ENCODE peak calls at places on chromosomes 16 and 17, in six cellular contexts. Z is neural progenitor cell, X is IMR-90, N is coronary artery, W is transverse colon, L is HCT116. J is an unnamed sample.

GRCh38 chr17:9935408-9935807 is 30.3 kb upstream of the RCVRN start:
- DNase-seq in L (no peak), N (no peak), X (no peak), W (no peak), Z (no peak), J (no peak)

GRCh38 chr17:81044764-81045589 is 10.0 kb downstream of the BAIAP2 start:
- DNase-seq in Z (no peak), L (no peak), N (no peak), W (peak; percentile 76), X (peak; percentile 79), J (no peak)

GRCh38 chr17:5555254-5555653 is 29.1 kb downstream of the NLRP1 start:
- DNase-seq in Z (no peak), W (no peak), N (peak; percentile 41), L (no peak), X (peak; percentile 83), J (peak; percentile 33)

GRCh38 chr16:28069921-28070794 is 6.6 kb upstream of the GSG1L start:
- DNase-seq in L (no peak), X (no peak), N (no peak), Z (no peak), W (no peak), J (no peak)

GRCh38 chr17:46822388-46822921 is 4.0 kb upstream of the WNT3 start:
- DNase-seq in W (peak; percentile 14), X (no peak), Z (no peak), L (peak; percentile 12), N (no peak), J (no peak)

GRCh38 chr16:74462361-74462760 is 41.1 kb upstream of the CLEC18B start:
- DNase-seq in N (no peak), X (no peak), Z (no peak), W (no peak), L (no peak), J (no peak)

GRCh38 chr16:49050607-49051006 is 231.0 kb downstream of the CBLN1 start:
- DNase-seq in N (no peak), X (no peak), L (no peak), W (no peak), Z (no peak), J (no peak)

GRCh38 chr16:7561908-7562405 is 229.3 kb downstream of the RBFOX1 start:
- DNase-seq in W (no peak), Z (no peak), L (no peak), X (no peak), N (no peak), J (no peak)

GRCh38 chr17:9105068-9105868 is 84.0 kb downstream of the NTN1 start:
- DNase-seq in X (no peak), N (no peak), W (no peak), Z (no peak), L (no peak), J (no peak)

GRCh38 chr17:77126519-77126918 is 14.2 kb upstream of the SEC14L1 start:
- DNase-seq in X (no peak), Z (no peak), W (peak; percentile 44), N (no peak), L (no peak), J (no peak)

GRCh38 chr17:63370696-63371095 is 75.4 kb downstream of the CYB561 start:
- DNase-seq in X (no peak), L (no peak), W (no peak), N (no peak), Z (no peak), J (no peak)

GRCh38 chr16:53988136-53988535 is 284.2 kb downstream of the FTO start:
- DNase-seq in N (no peak), L (no peak), W (no peak), X (no peak), Z (no peak), J (no peak)

GRCh38 chr16:66976746-66977145 is 11.6 kb upstream of the CES4A start:
- DNase-seq in X (no peak), L (no peak), N (no peak), W (peak; percentile 41), Z (peak; percentile 13), J (no peak)

GRCh38 chr16:23296994-23297393 is 5.1 kb upstream of the SCNN1B start:
- DNase-seq in X (no peak), Z (peak; percentile 16), L (peak; percentile 31), N (no peak), W (peak; percentile 46), J (no peak)

GRCh38 chr17:16197276-16197675 is 18.1 kb downstream of the NCOR1 start:
- DNase-seq in X (peak; percentile 39), Z (no peak), W (no peak), L (no peak), N (no peak), J (no peak)

GRCh38 chr17:13495423-13495822 is 106.3 kb downstream of the HS3ST3A1 start:
- DNase-seq in N (no peak), Z (no peak), X (no peak), W (no peak), L (no peak), J (no peak)

GRCh38 chr16:4231367-4231766 is 10.5 kb downstream of the SRL start:
- DNase-seq in Z (no peak), X (no peak), N (no peak), L (no peak), W (no peak), J (no peak)

GRCh38 chr16:4239020-4239419 is 2.9 kb downstream of the SRL start:
- DNase-seq in Z (no peak), L (no peak), X (no peak), W (no peak), N (no peak), J (no peak)

GRCh38 chr16:4231886-4232285 is 10.0 kb downstream of the SRL start:
- DNase-seq in W (no peak), Z (no peak), L (no peak), N (no peak), X (no peak), J (no peak)

GRCh38 chr16:4232541-4233386 is 9.1 kb downstream of the SRL start:
- DNase-seq in N (no peak), Z (no peak), W (no peak), L (no peak), X (no peak), J (no peak)

DNA sequence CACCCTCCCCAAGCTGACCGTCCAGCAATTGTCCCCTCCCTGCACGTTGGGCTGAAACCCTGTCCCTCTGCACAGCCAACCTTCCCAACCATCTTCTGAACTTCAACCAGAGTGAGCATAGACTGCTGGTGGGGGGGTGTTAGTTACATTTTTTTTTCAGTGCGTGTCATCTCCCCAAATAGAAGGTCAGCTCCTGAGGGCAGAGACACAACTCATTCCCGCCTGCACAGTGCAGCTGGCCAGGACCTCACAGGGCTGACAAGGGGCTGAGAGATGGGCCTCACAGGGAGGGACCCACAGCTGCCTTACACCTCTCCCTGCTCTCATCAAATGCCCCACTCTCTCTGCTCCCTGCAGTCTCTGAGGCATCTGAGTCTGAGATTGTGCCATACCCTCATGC is 8.4 kb downstream of the SRL start:
- DNase-seq in N (no peak), X (peak; percentile 33), Z (no peak), W (no peak), L (no peak), J (no peak)
- H3K4me3 ChIP-seq in N (peak overlapping the region; percentile 20), X (no peak overlapping the region), Z (no peak overlapping the region), W (no peak overlapping the region), L (no peak overlapping the region), J (no peak overlapping the region)

GRCh38 chr16:82738699-82739098 is 111.9 kb downstream of the CDH13 start:
- DNase-seq in W (no peak), Z (no peak), L (no peak), X (peak; percentile 23), N (no peak), J (no peak)
- TF ChIP-seq CTCF in W (no peak), Z (peak; percentile 36), L (peak; percentile 37), X (peak; percentile 35), N (no peak), J (peak; percentile 46)

GRCh38 chr16:11562411-11562810 is 24.3 kb downstream of the LITAF start:
- DNase-seq in N (no peak), L (no peak), X (no peak), Z (no peak), W (no peak), J (no peak)

GRCh38 chr16:11561440-11561797 is 25.3 kb downstream of the LITAF start:
- DNase-seq in W (no peak), N (no peak), L (no peak), X (no peak), Z (no peak), J (no peak)

GRCh38 chr16:11562941-11563340 is 23.8 kb downstream of the LITAF start:
- DNase-seq in N (no peak), X (no peak), Z (no peak), L (no peak), W (no peak), J (no peak)

GRCh38 chr16:11560701-11561439 is 25.8 kb downstream of the LITAF start:
- DNase-seq in Z (peak; percentile 31), N (no peak), X (no peak), W (peak; percentile 26), L (no peak), J (no peak)

GRCh38 chr16:11561856-11562255 is 24.9 kb downstream of the LITAF start:
- DNase-seq in Z (no peak), L (no peak), X (no peak), W (no peak), N (no peak), J (no peak)
- H3K27ac ChIP-seq in Z (no peak overlapping the region), L (no peak overlapping the region), X (peak overlapping the region; percentile 36), W (peak overlapping the region; percentile 62), N (peak overlapping the region; percentile 48), J (no peak overlapping the region)

GRCh38 chr17:45241315-45242011 is 19.8 kb downstream of the FMNL1 start:
- DNase-seq in X (no peak), N (no peak), L (no peak), Z (peak; percentile 78), W (no peak), J (no peak)
- H3K4me3 ChIP-seq in X (no peak overlapping the region), N (peak overlapping the region; percentile 57), L (no peak overlapping the region), Z (peak overlapping the region; percentile 65), W (peak overlapping the region; percentile 6), J (peak overlapping the region; percentile 41)

GRCh38 chr17:40286473-40286872 is 1.2 kb upstream of the CDC6 start:
- DNase-seq in N (no peak), Z (no peak), W (no peak), X (no peak), L (no peak), J (no peak)

GRCh38 chr17:40281663-40282062 is 6.0 kb upstream of the CDC6 start:
- DNase-seq in L (no peak), X (no peak), Z (no peak), N (no peak), W (no peak), J (no peak)

GRCh38 chr17:40283662-40284061 is 4.0 kb upstream of the CDC6 start:
- DNase-seq in X (peak; percentile 96), Z (no peak), N (no peak), W (no peak), L (peak; percentile 87), J (peak; percentile 75)

GRCh38 chr17:40287159-40287493 is 553 bp upstream of the CDC6 start:
- DNase-seq in X (no peak), W (no peak), N (no peak), Z (no peak), L (no peak), J (no peak)

GRCh38 chr17:40284085-40284713 is 3.5 kb upstream of the CDC6 start:
- DNase-seq in L (peak; percentile 80), N (peak; percentile 14), Z (no peak), X (peak; percentile 83), W (peak; percentile 36), J (no peak)
- TF ChIP-seq CTCF in L (peak; percentile 35), N (no peak), Z (no peak), X (peak; percentile 37), W (no peak), J (peak; percentile 47)